ENCODE peak calls at places on chromosomes 7 and 10, in eight cellular contexts. B, L, Q, N, V, W, Z and I are unnamed samples.

GRCh38 chr10:112002191-112002590 is 181.4 kb downstream of the GPAM start:
- DNase-seq in B (no peak), L (no peak), Q (no peak), N (no peak), V (no peak), W (no peak), Z (no peak), I (no peak)

GRCh38 chr10:49056356-49056755 is 59.0 kb downstream of the VSTM4 start:
- DNase-seq in B (no peak), L (no peak), Q (no peak), N (no peak), V (no peak), W (no peak), Z (no peak), I (peak)

GRCh38 chr10:102643346-102644065 is 773 bp upstream of the TRIM8 start:
- DNase-seq in B (peak), L (no peak), Q (peak), N (no peak), V (peak), W (peak), Z (peak), I (peak)

GRCh38 chr10:23474081-23474480 is 35.2 kb downstream of the OTUD1 start:
- DNase-seq in B (no peak), L (no peak), Q (no peak), N (no peak), V (no peak), W (no peak), Z (no peak), I (no peak)

GRCh38 chr7:124276005-124276606 is 243.2 kb upstream of the TMEM229A start:
- DNase-seq in B (no peak), L (no peak), Q (no peak), N (no peak), V (peak), W (no peak), Z (peak), I (peak)

GRCh38 chr7:31075006-31075405 is 22.9 kb downstream of the ADCYAP1R1 start:
- DNase-seq in B (no peak), L (no peak), Q (peak), N (no peak), V (no peak), W (no peak), Z (no peak), I (no peak)

GRCh38 chr10:86265236-86265876 is 101.2 kb downstream of the GRID1 start:
- DNase-seq in B (peak), L (no peak), Q (no peak), N (no peak), V (no peak), W (no peak), Z (no peak), I (no peak)

GRCh38 chr7:122068999-122069398 is 75.0 kb downstream of the AASS start:
- DNase-seq in B (no peak), L (no peak), Q (no peak), N (no peak), V (no peak), W (no peak), Z (peak), I (no peak)

GRCh38 chr10:60733189-60733815 is 45.0 kb upstream of the CDK1 start:
- DNase-seq in B (no peak), L (no peak), Q (peak), N (no peak), V (peak), W (peak), Z (no peak), I (peak)

GRCh38 chr7:95095259-95096122 is 188.1 kb downstream of the PPP1R9A start:
- DNase-seq in B (peak), L (no peak), Q (no peak), N (no peak), V (no peak), W (no peak), Z (no peak), I (no peak)

GRCh38 chr7:122896509-122896908 is 10.2 kb upstream of the CADPS2 start:
- DNase-seq in B (no peak), L (no peak), Q (no peak), N (no peak), V (no peak), W (no peak), Z (no peak), I (no peak)

GRCh38 chr10:127735723-127736221 is 1.2 kb upstream of the FOXI2 start:
- DNase-seq in B (no peak), L (no peak), Q (no peak), N (no peak), V (no peak), W (no peak), Z (no peak), I (no peak)

GRCh38 chr10:9172276-9172675 is 1117.8 kb downstream of the GATA3 start:
- DNase-seq in B (no peak), L (no peak), Q (no peak), N (no peak), V (no peak), W (no peak), Z (no peak), I (no peak)

GRCh38 chr10:121526040-121526790 is 72.0 kb downstream of the FGFR2 start:
- DNase-seq in B (no peak), L (no peak), Q (no peak), N (no peak), V (no peak), W (no peak), Z (no peak), I (no peak)

GRCh38 chr10:89516149-89516832 is 19.1 kb downstream of the SLC16A12 start:
- DNase-seq in B (no peak), L (peak), Q (peak), N (no peak), V (peak), W (peak), Z (peak), I (peak)

GRCh38 chr10:79293841-79294705 is 53.2 kb upstream of the PPIF start:
- DNase-seq in B (peak), L (peak), Q (no peak), N (no peak), V (no peak), W (no peak), Z (peak), I (no peak)

GRCh38 chr10:13518076-13518692 is 10.6 kb downstream of the BEND7 start:
- DNase-seq in B (no peak), L (no peak), Q (no peak), N (no peak), V (no peak), W (no peak), Z (peak), I (no peak)

GRCh38 chr10:48792687-48793096 is 108.0 kb downstream of the WDFY4 start:
- DNase-seq in B (no peak), L (peak), Q (no peak), N (no peak), V (no peak), W (no peak), Z (peak), I (no peak)

GRCh38 chr10:69438531-69439349 is 12.5 kb upstream of the TSPAN15 start:
- DNase-seq in B (no peak), L (no peak), Q (no peak), N (no peak), V (no peak), W (no peak), Z (peak), I (no peak)

GRCh38 chr10:86535057-86535882 is 13.7 kb upstream of the WAPL start:
- DNase-seq in B (peak), L (no peak), Q (peak), N (no peak), V (peak), W (peak), Z (no peak), I (peak)

GRCh38 chr7:31056775-31057346 is 4.8 kb downstream of the ADCYAP1R1 start:
- DNase-seq in B (no peak), L (no peak), Q (no peak), N (no peak), V (no peak), W (no peak), Z (no peak), I (peak)

GRCh38 chr7:76326646-76327233 is 24.3 kb downstream of the HSPB1 start:
- DNase-seq in B (no peak), L (no peak), Q (no peak), N (no peak), V (no peak), W (no peak), Z (peak), I (no peak)

GRCh38 chr7:70668606-70669358 is 463.2 kb upstream of the GALNT17 start:
- DNase-seq in B (no peak), L (no peak), Q (peak), N (no peak), V (no peak), W (peak), Z (no peak), I (no peak)

GRCh38 chr10:60413306-60414012 is 23.8 kb upstream of the ANK3 start:
- DNase-seq in B (no peak), L (no peak), Q (no peak), N (no peak), V (no peak), W (no peak), Z (no peak), I (no peak)

GRCh38 chr7:17608114-17608833 is 309.8 kb downstream of the AHR start:
- DNase-seq in B (no peak), L (no peak), Q (no peak), N (no peak), V (no peak), W (no peak), Z (peak), I (no peak)
- H3K27ac ChIP-seq in B (no peak), L (no peak), Q (no peak), N (no peak), V (no peak), W (no peak), Z (no peak), I (peak)

GRCh38 chr7:138750473-138750872 is 47.3 kb upstream of the TMEM213 start:
- DNase-seq in B (no peak), L (no peak), Q (no peak), N (no peak), V (no peak), W (no peak), Z (no peak), I (no peak)

GRCh38 chr7:138752568-138753518 is 45.0 kb upstream of the TMEM213 start:
- DNase-seq in B (no peak), L (no peak), Q (peak), N (no peak), V (peak), W (peak), Z (no peak), I (peak)

GRCh38 chr7:138748666-138749065 is 47.5 kb upstream of the SVOPL start:
- DNase-seq in B (no peak), L (no peak), Q (no peak), N (no peak), V (no peak), W (no peak), Z (no peak), I (no peak)

GRCh38 chr7:138753611-138754010 is 44.2 kb upstream of the TMEM213 start:
- DNase-seq in B (no peak), L (no peak), Q (no peak), N (no peak), V (no peak), W (no peak), Z (no peak), I (no peak)

GRCh38 chr7:138750926-138751464 is 46.8 kb upstream of the TMEM213 start:
- DNase-seq in B (no peak), L (no peak), Q (no peak), N (no peak), V (no peak), W (no peak), Z (no peak), I (no peak)
- H3K27ac ChIP-seq in B (no peak), L (no peak), Q (no peak), N (no peak), V (no peak), W (no peak), Z (no peak), I (no peak)

GRCh38 chr10:62234284-62234605 is 34.4 kb downstream of the RTKN2 start:
- DNase-seq in B (no peak), L (no peak), Q (no peak), N (no peak), V (no peak), W (no peak), Z (no peak), I (no peak)

GRCh38 chr10:62230344-62231138 is 38.1 kb downstream of the RTKN2 start:
- DNase-seq in B (no peak), L (no peak), Q (no peak), N (no peak), V (no peak), W (no peak), Z (peak), I (no peak)

GRCh38 chr10:62233494-62234283 is 35.0 kb downstream of the RTKN2 start:
- DNase-seq in B (no peak), L (no peak), Q (no peak), N (no peak), V (no peak), W (no peak), Z (no peak), I (no peak)

GRCh38 chr10:62231371-62231770 is 37.3 kb downstream of the RTKN2 start:
- DNase-seq in B (no peak), L (peak), Q (no peak), N (no peak), V (no peak), W (no peak), Z (peak), I (no peak)

GRCh38 chr10:62231805-62232204 is 36.8 kb downstream of the RTKN2 start:
- DNase-seq in B (no peak), L (no peak), Q (no peak), N (no peak), V (no peak), W (no peak), Z (no peak), I (no peak)
- H3K27ac ChIP-seq in B (no peak), L (peak), Q (no peak), N (no peak), V (no peak), W (peak), Z (peak), I (no peak)

DNA sequence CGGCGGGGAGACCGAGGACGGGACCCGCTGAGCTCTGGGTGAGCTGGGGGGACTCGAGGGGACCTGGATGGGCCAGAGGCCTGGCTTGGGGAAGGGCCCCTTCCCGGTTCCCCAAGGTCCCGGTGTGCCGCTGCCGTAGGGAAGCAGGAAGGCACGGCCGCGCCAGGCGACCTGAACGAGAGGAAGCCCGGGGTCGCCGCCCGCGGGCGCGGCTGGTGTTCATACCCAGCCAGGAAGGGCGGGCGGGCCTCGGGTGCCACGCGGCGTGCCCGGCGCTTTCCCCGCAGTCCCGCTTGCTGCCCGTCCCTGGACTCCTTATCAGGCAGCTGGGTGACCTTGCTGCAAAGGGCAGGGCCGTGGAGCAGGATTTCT is 38.0 kb downstream of the ZNF777 start:
- DNase-seq in B (no peak), L (no peak), Q (no peak), N (no peak), V (peak), W (peak), Z (no peak), I (peak)
- H3K27ac ChIP-seq in B (no peak), L (no peak), Q (no peak), N (peak), V (peak), W (peak), Z (no peak), I (peak)

GRCh38 chr10:100791254-100792058 is 46.1 kb downstream of the PAX2 start:
- DNase-seq in B (no peak), L (no peak), Q (no peak), N (no peak), V (no peak), W (no peak), Z (no peak), I (no peak)
- H3K27ac ChIP-seq in B (no peak), L (no peak), Q (no peak), N (no peak), V (no peak), W (no peak), Z (no peak), I (no peak)

GRCh38 chr7:22598318-22598717 is 98.3 kb upstream of the STEAP1B start:
- DNase-seq in B (no peak), L (no peak), Q (no peak), N (no peak), V (no peak), W (no peak), Z (no peak), I (no peak)

GRCh38 chr7:22594020-22594419 is 94.0 kb upstream of the STEAP1B start:
- DNase-seq in B (no peak), L (no peak), Q (no peak), N (no peak), V (no peak), W (no peak), Z (no peak), I (no peak)

GRCh38 chr7:22596763-22597434 is 96.9 kb upstream of the STEAP1B start:
- DNase-seq in B (no peak), L (no peak), Q (no peak), N (no peak), V (no peak), W (no peak), Z (no peak), I (no peak)

GRCh38 chr7:22601028-22601795 is 101.2 kb upstream of the STEAP1B start:
- DNase-seq in B (no peak), L (no peak), Q (no peak), N (no peak), V (no peak), W (no peak), Z (no peak), I (no peak)

GRCh38 chr7:22597845-22598244 is 97.9 kb upstream of the STEAP1B start:
- DNase-seq in B (no peak), L (no peak), Q (no peak), N (no peak), V (no peak), W (no peak), Z (peak), I (no peak)
- H3K27ac ChIP-seq in B (no peak), L (no peak), Q (no peak), N (no peak), V (no peak), W (no peak), Z (peak), I (no peak)

DNA sequence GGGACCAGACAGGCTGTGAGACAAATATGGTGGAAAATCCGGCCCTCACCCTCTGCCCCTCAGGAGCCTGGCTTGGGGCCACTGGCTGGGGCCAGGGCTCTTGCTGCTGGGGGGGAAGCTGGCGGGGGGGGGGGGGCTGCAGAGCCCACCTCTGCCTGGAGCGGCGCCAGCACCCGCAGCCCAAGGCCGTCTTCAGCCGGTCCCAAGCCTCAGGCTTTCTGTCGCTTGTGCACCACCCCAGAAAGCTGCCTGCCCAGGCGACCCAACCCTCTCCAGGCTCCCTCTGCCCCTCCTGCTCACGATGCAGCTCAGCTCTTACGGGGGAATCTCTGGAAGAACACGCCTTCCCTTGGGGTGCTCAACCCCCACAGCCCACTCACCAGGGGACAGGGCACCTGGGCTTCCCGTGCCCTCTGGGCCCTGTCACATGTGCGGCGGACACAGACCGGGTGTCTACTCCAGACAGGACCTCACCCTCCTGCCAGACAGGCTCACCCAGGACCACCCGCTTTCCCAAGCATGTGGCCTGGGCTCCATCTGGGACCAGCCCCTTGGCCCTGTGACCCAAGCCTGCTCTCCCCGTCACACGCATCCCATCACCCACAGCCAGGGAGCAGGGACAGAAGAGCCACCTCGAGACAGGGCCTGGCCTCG is 43.9 kb downstream of the DPYSL4 start:
- DNase-seq in B (no peak), L (no peak), Q (no peak), N (no peak), V (no peak), W (peak), Z (no peak), I (no peak)
- H3K27ac ChIP-seq in B (no peak), L (no peak), Q (no peak), N (peak), V (no peak), W (peak), Z (no peak), I (no peak)

GRCh38 chr7:34061175-34061574 is 155.8 kb downstream of the BMPER start:
- DNase-seq in B (no peak), L (peak), Q (no peak), N (no peak), V (no peak), W (no peak), Z (peak), I (no peak)

GRCh38 chr7:34057956-34058355 is 152.6 kb downstream of the BMPER start:
- DNase-seq in B (no peak), L (no peak), Q (no peak), N (no peak), V (no peak), W (no peak), Z (no peak), I (no peak)

GRCh38 chr7:34058791-34059550 is 153.6 kb downstream of the BMPER start:
- DNase-seq in B (peak), L (no peak), Q (no peak), N (no peak), V (no peak), W (no peak), Z (no peak), I (no peak)

GRCh38 chr7:34060548-34060947 is 155.2 kb downstream of the BMPER start:
- DNase-seq in B (no peak), L (no peak), Q (no peak), N (no peak), V (no peak), W (no peak), Z (peak), I (no peak)

GRCh38 chr7:34059551-34059840 is 154.2 kb downstream of the BMPER start:
- DNase-seq in B (no peak), L (no peak), Q (no peak), N (no peak), V (no peak), W (no peak), Z (no peak), I (no peak)
- H3K27ac ChIP-seq in B (no peak), L (no peak), Q (no peak), N (no peak), V (no peak), W (peak), Z (peak), I (no peak)

DNA sequence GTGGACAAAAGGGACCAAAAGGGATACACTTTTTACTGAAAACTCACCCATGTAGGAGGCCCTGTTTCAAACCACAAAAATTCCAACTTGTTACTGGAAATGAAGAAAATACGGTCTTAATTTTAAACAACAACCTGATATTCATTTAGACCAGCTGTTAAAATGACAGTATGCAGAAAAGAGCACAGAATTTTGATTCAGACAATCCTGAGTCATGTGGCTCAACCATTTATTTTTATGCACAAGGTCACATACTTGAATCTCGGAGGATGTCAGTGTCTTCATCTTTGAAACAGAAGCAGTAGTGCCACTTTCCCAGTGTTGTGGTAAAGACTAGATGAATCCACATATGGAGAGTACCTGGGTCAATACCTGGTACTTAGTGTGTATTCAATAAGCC is 426.5 kb upstream of the NFE2L3 start:
- DNase-seq in B (no peak), L (no peak), Q (no peak), N (no peak), V (no peak), W (no peak), Z (no peak), I (no peak)
- H3K27ac ChIP-seq in B (no peak), L (peak), Q (no peak), N (no peak), V (no peak), W (peak), Z (no peak), I (no peak)

GRCh38 chr10:46520941-46521340 is 35.5 kb downstream of the GPRIN2 start:
- DNase-seq in B (no peak), L (no peak), Q (peak), N (no peak), V (peak), W (no peak), Z (no peak), I (peak)
- H3K27ac ChIP-seq in B (no peak), L (no peak), Q (no peak), N (no peak), V (no peak), W (no peak), Z (no peak), I (no peak)